ENCODE peak calls at places on chromosomes 12 and 14, in four cellular contexts. W is A549, R is GM12878, Q is HepG2. O is an unnamed sample.

GRCh38 chr14:53953828-53954550 is 2.6 kb downstream of the BMP4 start:
- DNase-seq in W (peak; percentile 32), R (no peak), Q (peak; percentile 24), O (no peak)

GRCh38 chr12:62760779-62761178 is 174.2 kb downstream of the PPM1H start:
- DNase-seq in W (peak; percentile 91), R (no peak), Q (peak; percentile 78), O (no peak)

GRCh38 chr14:78767436-78767835 is 597.3 kb downstream of the NRXN3 start:
- DNase-seq in W (no peak), R (no peak), Q (no peak), O (no peak)

GRCh38 chr14:22159968-22160367 is 429.1 kb downstream of the DAD1 start:
- DNase-seq in W (no peak), R (no peak), Q (no peak), O (no peak)

GRCh38 chr12:103688659-103689058 is 101.6 kb downstream of the STAB2 start:
- DNase-seq in W (no peak), R (no peak), Q (no peak), O (no peak)

GRCh38 chr14:51806026-51806590 is 54.3 kb upstream of the GNG2 start:
- DNase-seq in W (no peak), R (no peak), Q (no peak), O (no peak)

GRCh38 chr14:93104961-93105360 is 10.8 kb downstream of the ITPK1 start:
- DNase-seq in W (no peak), R (no peak), Q (peak; percentile 35), O (no peak)

GRCh38 chr14:103271189-103271588 is 62.8 kb upstream of the EIF5 start:
- DNase-seq in W (no peak), R (no peak), Q (no peak), O (no peak)

GRCh38 chr14:52307870-52308269 is 6.2 kb upstream of the PTGER2 start:
- DNase-seq in W (no peak), R (no peak), Q (no peak), O (no peak)

GRCh38 chr12:109482491-109482890 is 5.1 kb downstream of the UBE3B start:
- DNase-seq in W (no peak), R (no peak), Q (no peak), O (no peak)

GRCh38 chr12:3972576-3972975 is 99.4 kb upstream of the PARP11 start:
- DNase-seq in W (no peak), R (no peak), Q (no peak), O (no peak)

GRCh38 chr14:84554136-84554535 is 975.8 kb upstream of the FLRT2 start:
- DNase-seq in W (no peak), R (no peak), Q (no peak), O (no peak)
- TF ChIP-seq CHD2 in W (no peak), R (no peak), Q (no peak), O (no peak)

DNA sequence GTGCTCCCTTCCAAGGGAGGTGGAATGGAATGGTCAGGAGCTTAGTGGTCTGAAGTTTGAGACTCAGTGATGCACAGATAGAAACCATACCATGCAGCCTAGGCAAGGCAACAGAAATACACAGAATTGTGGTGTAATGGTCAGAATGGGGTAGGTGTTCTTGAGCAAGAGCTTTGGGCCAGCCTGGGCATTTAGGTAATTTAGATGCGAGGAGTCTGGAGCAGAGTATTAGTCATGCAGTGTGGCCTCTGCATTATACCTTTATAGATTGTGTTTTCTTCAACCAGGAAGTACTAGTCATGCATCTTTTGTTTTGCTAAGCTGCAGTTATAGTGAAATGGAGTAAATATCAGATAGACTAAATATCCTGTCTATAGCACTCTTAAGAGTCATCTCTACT is 118.3 kb downstream of the DAAM1 start:
- DNase-seq in W (peak; percentile 28), R (no peak), Q (no peak), O (no peak)
- TF ChIP-seq BHLHE40 in W (no peak), R (no peak), Q (no peak), O (no peak)

GRCh38 chr14:101075801-101076413 is 172.4 kb upstream of the RTL1 start:
- DNase-seq in W (no peak), R (no peak), Q (no peak), O (no peak)
- TF ChIP-seq CHD2 in W (no peak), R (no peak), Q (no peak), O (no peak)

GRCh38 chr12:124177276-124177950 is 117.5 kb upstream of the RFLNA start:
- DNase-seq in W (no peak), R (no peak), Q (no peak), O (no peak)
- TF ChIP-seq BHLHE40 in W (no peak), R (no peak), Q (no peak), O (no peak)

GRCh38 chr14:90546767-90547166 is 149.9 kb downstream of the CALM1 start:
- DNase-seq in W (no peak), R (no peak), Q (no peak), O (no peak)
- TF ChIP-seq CHD2 in W (no peak), R (no peak), Q (no peak), O (no peak)